ENCODE peak calls at places on chromosomes 11 and 22, in eight cellular contexts. P is left ventricle myocardium inferior, D is choroid plexus epithelial cell, G is neural crest cell, J is tibial nerve, X is coronary artery, A is pancreas, C is foreskin fibroblast. B is an unnamed sample.

GRCh38 chr11:79440451-79441158 is at the start of gene TENM4:
- DNase-seq in P (peak), D (peak), X (peak), C (peak), G (peak), J (peak), A (peak), B (peak)

GRCh38 chr22:49207008-49207775 is 620.5 kb downstream of the BRD1 start:
- DNase-seq in D (no peak), C (no peak), X (peak), P (no peak), A (no peak), J (no peak), G (no peak), B (no peak)

GRCh38 chr11:118917488-118918127 is 8.1 kb downstream of the BCL9L start:
- DNase-seq in C (peak), P (peak), J (peak), A (peak), G (no peak), D (peak), X (peak), B (no peak)

GRCh38 chr11:59216654-59217640 is 4.2 kb upstream of the MPEG1 start:
- DNase-seq in G (no peak), P (no peak), A (peak), D (peak), J (peak), X (no peak), C (peak), B (no peak)

GRCh38 chr11:35487532-35488078 is 37.8 kb downstream of the PAMR1 start:
- DNase-seq in D (peak), X (no peak), A (no peak), P (no peak), G (peak), J (peak), C (peak), B (no peak)

GRCh38 chr11:86792150-86792549 is 8.2 kb upstream of the PRSS23 start:
- DNase-seq in A (no peak), J (no peak), C (no peak), P (no peak), G (no peak), D (no peak), X (no peak), B (no peak)

GRCh38 chr11:73141031-73141308 is 1.1 kb downstream of the FCHSD2 start:
- DNase-seq in G (no peak), A (no peak), J (no peak), X (no peak), P (peak), C (no peak), D (no peak), B (no peak)

GRCh38 chr11:84886344-84886743 is 740.8 kb downstream of the DLG2 start:
- DNase-seq in P (no peak), J (no peak), D (peak), A (no peak), G (no peak), C (no peak), X (no peak), B (no peak)

GRCh38 chr11:76803023-76803422 is 19.9 kb downstream of the TSKU start:
- DNase-seq in D (peak), A (no peak), X (peak), G (no peak), J (peak), C (peak), P (no peak), B (no peak)

GRCh38 chr11:18203723-18204122 is 31.1 kb downstream of the MRGPRX4 start:
- DNase-seq in G (peak), A (no peak), X (no peak), C (peak), P (no peak), D (peak), J (no peak), B (peak)
- TF ChIP-seq CTCF in G (peak), A (no peak), X (no peak), C (peak), P (peak), D (peak), J (no peak), B (peak)

GRCh38 chr11:127255239-127255638 is 254.7 kb upstream of the KIRREL3 start:
- DNase-seq in P (no peak), X (no peak), G (no peak), D (no peak), A (no peak), C (no peak), J (no peak), B (no peak)

GRCh38 chr11:127259118-127259517 is 258.5 kb upstream of the KIRREL3 start:
- DNase-seq in G (no peak), D (no peak), A (no peak), C (no peak), J (no peak), P (no peak), X (no peak), B (no peak)
- TF ChIP-seq CTCF in G (no peak), D (no peak), A (no peak), C (no peak), J (no peak), P (no peak), X (no peak), B (no peak)

GRCh38 chr11:123601136-123601535 is 53.3 kb downstream of the SCN3B start:
- DNase-seq in J (no peak), D (peak), A (no peak), P (no peak), X (no peak), C (peak), G (no peak), B (no peak)
- TF ChIP-seq CTCF in J (no peak), D (no peak), A (no peak), P (no peak), X (no peak), C (no peak), G (no peak), B (no peak)

GRCh38 chr22:21100149-21101032 is 54.6 kb downstream of the LRRC74B start:
- DNase-seq in G (no peak), A (no peak), P (no peak), D (no peak), X (no peak), C (peak), J (no peak), B (no peak)

GRCh38 chr22:21099578-21099977 is 53.8 kb downstream of the LRRC74B start:
- DNase-seq in X (no peak), C (no peak), P (no peak), A (no peak), J (no peak), D (no peak), G (no peak), B (no peak)

GRCh38 chr22:21095773-21096107 is 50.0 kb downstream of the LRRC74B start:
- DNase-seq in C (no peak), X (no peak), D (no peak), A (no peak), G (no peak), J (no peak), P (no peak), B (no peak)

GRCh38 chr22:21094911-21095772 is 49.4 kb downstream of the LRRC74B start:
- DNase-seq in X (no peak), G (no peak), A (no peak), J (no peak), D (no peak), P (no peak), C (no peak), B (no peak)

DNA sequence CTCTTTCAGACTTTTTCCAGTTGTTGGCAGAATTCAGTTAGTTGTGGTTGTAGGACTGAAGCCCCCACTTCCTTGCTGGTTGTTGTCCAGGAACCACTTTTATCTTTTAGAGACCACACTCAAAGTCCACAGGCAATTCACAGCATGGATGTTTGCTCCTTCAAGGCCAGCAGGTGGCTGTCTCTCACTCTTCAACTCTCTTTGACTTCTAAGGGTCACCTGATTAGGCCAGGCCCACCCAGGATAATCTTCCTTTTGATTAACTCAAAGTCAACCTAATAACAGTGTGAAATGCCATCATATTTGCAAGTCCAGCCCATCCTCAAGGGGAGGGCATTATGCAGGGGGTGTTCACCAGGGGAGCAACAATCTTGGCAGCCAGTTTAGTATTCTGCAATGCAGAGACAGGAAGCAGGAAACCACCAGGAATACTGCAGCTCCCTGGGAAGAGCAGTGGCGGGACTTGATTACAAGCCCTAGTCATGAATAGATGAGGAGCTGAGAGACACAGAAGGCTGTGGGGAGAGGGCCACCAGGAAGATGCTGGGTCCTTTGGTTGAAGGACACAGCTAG is 52.4 kb downstream of the LRRC74B start:
- DNase-seq in P (no peak), X (no peak), C (no peak), A (no peak), J (no peak), D (no peak), G (no peak), B (no peak)
- TF ChIP-seq CTCF in P (no peak), X (no peak), C (no peak), A (no peak), J (no peak), D (peak), G (no peak), B (no peak)

GRCh38 chr11:12762696-12763324 is 88.6 kb downstream of the TEAD1 start:
- DNase-seq in D (no peak), C (no peak), A (no peak), G (no peak), P (no peak), J (no peak), X (no peak), B (no peak)

GRCh38 chr11:12762283-12762682 is 88.1 kb downstream of the TEAD1 start:
- DNase-seq in A (no peak), D (peak), P (no peak), J (no peak), X (no peak), C (no peak), G (no peak), B (no peak)

GRCh38 chr11:12764187-12764914 is 90.1 kb downstream of the TEAD1 start:
- DNase-seq in X (no peak), A (no peak), C (no peak), P (no peak), D (peak), G (no peak), J (no peak), B (no peak)

GRCh38 chr11:12757416-12757815 is 83.2 kb downstream of the TEAD1 start:
- DNase-seq in G (no peak), A (no peak), C (no peak), P (no peak), D (no peak), J (no peak), X (no peak), B (no peak)

GRCh38 chr11:12761029-12761428 is 86.8 kb downstream of the TEAD1 start:
- DNase-seq in C (peak), P (no peak), G (no peak), A (no peak), D (peak), X (no peak), J (no peak), B (no peak)
- TF ChIP-seq CTCF in C (peak), P (peak), G (peak), A (no peak), D (peak), X (no peak), J (no peak), B (no peak)

GRCh38 chr11:65850217-65851082 is 7.5 kb downstream of the CFL1 start:
- DNase-seq in A (no peak), G (no peak), P (no peak), X (no peak), J (no peak), D (peak), C (no peak), B (no peak)

GRCh38 chr11:65852508-65853248 is 5.3 kb downstream of the CFL1 start:
- DNase-seq in G (no peak), A (no peak), C (no peak), D (peak), X (no peak), P (no peak), J (no peak), B (no peak)

GRCh38 chr11:65849771-65850216 is 8.2 kb downstream of the CFL1 start:
- DNase-seq in A (no peak), P (no peak), D (peak), J (no peak), G (no peak), C (no peak), X (no peak), B (no peak)

GRCh38 chr11:65851811-65852507 is 6.0 kb downstream of the CFL1 start:
- DNase-seq in J (no peak), P (no peak), G (no peak), D (peak), X (no peak), C (no peak), A (no peak), B (no peak)

DNA sequence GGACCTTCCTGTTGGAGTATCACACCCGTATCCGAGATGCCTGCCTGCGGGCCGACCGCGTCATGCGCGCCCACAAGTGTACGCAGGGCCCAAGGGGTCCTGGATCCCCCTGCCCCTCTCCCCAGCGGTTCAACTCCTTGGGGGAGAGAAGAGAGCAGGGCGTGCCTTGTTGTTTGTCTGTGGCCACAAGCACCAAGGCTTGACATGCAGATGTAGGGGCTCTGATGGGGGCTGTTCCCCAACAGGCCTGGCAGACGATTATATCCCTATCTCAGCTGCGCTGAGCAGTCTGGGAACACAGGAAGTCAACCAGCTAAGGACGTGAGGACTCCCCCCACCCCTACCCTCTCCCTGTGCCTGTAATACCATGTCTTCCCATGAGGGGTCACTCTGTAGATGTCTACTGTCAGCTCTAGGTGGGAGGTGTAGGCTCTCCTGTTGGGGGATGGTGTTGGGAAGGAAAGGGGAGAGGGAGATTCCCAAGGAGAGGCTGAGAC is 6.8 kb downstream of the CFL1 start:
- DNase-seq in C (no peak), G (peak), X (no peak), A (no peak), J (no peak), D (peak), P (no peak), B (no peak)
- TF ChIP-seq CTCF in C (peak), G (peak), X (no peak), A (no peak), J (no peak), D (peak), P (peak), B (peak)

B was measured in D721Med.